ENCODE peak calls at places on chromosomes 11 and 22, in ten cellular contexts. One of them, this sample, is unnamed.

GRCh38 chr11:69220581-69221051 is 64.9 kb downstream of the SMIM38 start:
- DNase-seq in body of pancreas: peak
- DNase-seq in CD4-positive, alpha-beta T cell: no peak
- DNase-seq in thoracic aorta: no peak
- DNase-seq in A549: no peak
- DNase-seq in GM23248: peak
- DNase-seq in tibial artery: peak
- DNase-seq in caudate nucleus: no peak
- DNase-seq in fibroblast of lung: peak
- DNase-seq in dorsolateral prefrontal cortex: no peak
- DNase-seq in this sample: no peak

GRCh38 chr11:112280268-112281126 is 19.8 kb upstream of the PLET1 start:
- DNase-seq in body of pancreas: peak
- DNase-seq in CD4-positive, alpha-beta T cell: peak
- DNase-seq in thoracic aorta: no peak
- DNase-seq in A549: peak
- DNase-seq in GM23248: peak
- DNase-seq in tibial artery: peak
- DNase-seq in caudate nucleus: peak
- DNase-seq in fibroblast of lung: peak
- DNase-seq in dorsolateral prefrontal cortex: peak
- DNase-seq in this sample: peak

GRCh38 chr11:128451651-128452470 is 135.5 kb downstream of the ETS1 start:
- DNase-seq in body of pancreas: peak
- DNase-seq in CD4-positive, alpha-beta T cell: no peak
- DNase-seq in thoracic aorta: no peak
- DNase-seq in A549: no peak
- DNase-seq in GM23248: no peak
- DNase-seq in tibial artery: peak
- DNase-seq in caudate nucleus: peak
- DNase-seq in fibroblast of lung: peak
- DNase-seq in dorsolateral prefrontal cortex: peak
- DNase-seq in this sample: peak

GRCh38 chr11:127919206-127920000 is 668.0 kb downstream of the ETS1 start:
- DNase-seq in body of pancreas: no peak
- DNase-seq in CD4-positive, alpha-beta T cell: no peak
- DNase-seq in thoracic aorta: no peak
- DNase-seq in A549: no peak
- DNase-seq in GM23248: peak
- DNase-seq in tibial artery: no peak
- DNase-seq in caudate nucleus: no peak
- DNase-seq in fibroblast of lung: peak
- DNase-seq in dorsolateral prefrontal cortex: no peak
- DNase-seq in this sample: no peak

GRCh38 chr22:32413715-32414114 is 1.7 kb upstream of the RTCB start:
- DNase-seq in body of pancreas: no peak
- DNase-seq in CD4-positive, alpha-beta T cell: no peak
- DNase-seq in thoracic aorta: no peak
- DNase-seq in A549: peak
- DNase-seq in GM23248: peak
- DNase-seq in tibial artery: no peak
- DNase-seq in caudate nucleus: no peak
- DNase-seq in fibroblast of lung: peak
- DNase-seq in dorsolateral prefrontal cortex: no peak
- DNase-seq in this sample: no peak

GRCh38 chr11:16986434-16987204 is 27.6 kb downstream of the PLEKHA7 start:
- DNase-seq in body of pancreas: peak
- DNase-seq in CD4-positive, alpha-beta T cell: peak
- DNase-seq in thoracic aorta: no peak
- DNase-seq in A549: no peak
- DNase-seq in GM23248: no peak
- DNase-seq in tibial artery: no peak
- DNase-seq in caudate nucleus: no peak
- DNase-seq in fibroblast of lung: no peak
- DNase-seq in dorsolateral prefrontal cortex: no peak
- DNase-seq in this sample: peak

GRCh38 chr11:126318642-126319373 is 14.9 kb downstream of the DCPS start:
- DNase-seq in body of pancreas: peak
- DNase-seq in CD4-positive, alpha-beta T cell: no peak
- DNase-seq in thoracic aorta: no peak
- DNase-seq in A549: no peak
- DNase-seq in GM23248: peak
- DNase-seq in tibial artery: peak
- DNase-seq in caudate nucleus: no peak
- DNase-seq in fibroblast of lung: peak
- DNase-seq in dorsolateral prefrontal cortex: no peak
- DNase-seq in this sample: peak

GRCh38 chr11:60852060-60852638 is 3.6 kb downstream of the PTGDR2 start:
- DNase-seq in body of pancreas: peak
- DNase-seq in CD4-positive, alpha-beta T cell: no peak
- DNase-seq in thoracic aorta: no peak
- DNase-seq in A549: no peak
- DNase-seq in GM23248: no peak
- DNase-seq in tibial artery: no peak
- DNase-seq in caudate nucleus: no peak
- DNase-seq in fibroblast of lung: no peak
- DNase-seq in dorsolateral prefrontal cortex: no peak
- DNase-seq in this sample: no peak

GRCh38 chr11:122478986-122479385 is 176.5 kb upstream of the UBASH3B start:
- DNase-seq in body of pancreas: no peak
- DNase-seq in CD4-positive, alpha-beta T cell: no peak
- DNase-seq in thoracic aorta: no peak
- DNase-seq in A549: no peak
- DNase-seq in GM23248: peak
- DNase-seq in tibial artery: no peak
- DNase-seq in caudate nucleus: no peak
- DNase-seq in fibroblast of lung: no peak
- DNase-seq in dorsolateral prefrontal cortex: no peak
- DNase-seq in this sample: no peak

GRCh38 chr11:35327829-35328228 is 91.5 kb downstream of the SLC1A2 start:
- DNase-seq in body of pancreas: no peak
- DNase-seq in CD4-positive, alpha-beta T cell: no peak
- DNase-seq in thoracic aorta: no peak
- DNase-seq in A549: no peak
- DNase-seq in GM23248: no peak
- DNase-seq in tibial artery: no peak
- DNase-seq in caudate nucleus: no peak
- DNase-seq in fibroblast of lung: no peak
- DNase-seq in dorsolateral prefrontal cortex: no peak
- DNase-seq in this sample: no peak

GRCh38 chr22:49087716-49088660 is 739.7 kb downstream of the BRD1 start:
- DNase-seq in body of pancreas: no peak
- DNase-seq in CD4-positive, alpha-beta T cell: no peak
- DNase-seq in thoracic aorta: no peak
- DNase-seq in A549: no peak
- DNase-seq in GM23248: no peak
- DNase-seq in tibial artery: no peak
- DNase-seq in caudate nucleus: no peak
- DNase-seq in fibroblast of lung: no peak
- DNase-seq in dorsolateral prefrontal cortex: no peak
- DNase-seq in this sample: no peak

GRCh38 chr22:49770454-49771265 is 57.0 kb downstream of the BRD1 start:
- DNase-seq in body of pancreas: no peak
- DNase-seq in CD4-positive, alpha-beta T cell: no peak
- DNase-seq in thoracic aorta: no peak
- DNase-seq in A549: no peak
- DNase-seq in GM23248: no peak
- DNase-seq in tibial artery: no peak
- DNase-seq in caudate nucleus: no peak
- DNase-seq in fibroblast of lung: no peak
- DNase-seq in dorsolateral prefrontal cortex: no peak
- DNase-seq in this sample: no peak

GRCh38 chr22:50581950-50582561 is 593 bp downstream of the CHKB start:
- DNase-seq in body of pancreas: peak
- DNase-seq in CD4-positive, alpha-beta T cell: no peak
- DNase-seq in thoracic aorta: no peak
- DNase-seq in A549: no peak
- DNase-seq in GM23248: peak
- DNase-seq in tibial artery: no peak
- DNase-seq in caudate nucleus: no peak
- DNase-seq in fibroblast of lung: peak
- DNase-seq in dorsolateral prefrontal cortex: peak
- DNase-seq in this sample: no peak

GRCh38 chr11:19769820-19770219 is 57.2 kb downstream of the NAV2 start:
- DNase-seq in body of pancreas: no peak
- DNase-seq in CD4-positive, alpha-beta T cell: no peak
- DNase-seq in thoracic aorta: no peak
- DNase-seq in A549: no peak
- DNase-seq in GM23248: peak
- DNase-seq in tibial artery: no peak
- DNase-seq in caudate nucleus: no peak
- DNase-seq in fibroblast of lung: peak
- DNase-seq in dorsolateral prefrontal cortex: no peak
- DNase-seq in this sample: no peak

GRCh38 chr11:45083544-45084087 is 62.8 kb upstream of the PRDM11 start:
- DNase-seq in body of pancreas: no peak
- DNase-seq in CD4-positive, alpha-beta T cell: no peak
- DNase-seq in thoracic aorta: no peak
- DNase-seq in A549: peak
- DNase-seq in GM23248: no peak
- DNase-seq in tibial artery: no peak
- DNase-seq in caudate nucleus: no peak
- DNase-seq in fibroblast of lung: no peak
- DNase-seq in dorsolateral prefrontal cortex: peak
- DNase-seq in this sample: no peak

GRCh38 chr22:31105282-31105929 is 2.0 kb downstream of the SELENOM start:
- DNase-seq in body of pancreas: no peak
- DNase-seq in CD4-positive, alpha-beta T cell: no peak
- DNase-seq in thoracic aorta: no peak
- DNase-seq in A549: no peak
- DNase-seq in GM23248: peak
- DNase-seq in tibial artery: no peak
- DNase-seq in caudate nucleus: no peak
- DNase-seq in fibroblast of lung: no peak
- DNase-seq in dorsolateral prefrontal cortex: no peak
- DNase-seq in this sample: no peak
- H3K27ac ChIP-seq in body of pancreas: peak
- H3K27ac ChIP-seq in CD4-positive, alpha-beta T cell: no peak
- H3K27ac ChIP-seq in thoracic aorta: peak
- H3K27ac ChIP-seq in A549: no peak
- H3K27ac ChIP-seq in GM23248: peak
- H3K27ac ChIP-seq in tibial artery: peak
- H3K27ac ChIP-seq in caudate nucleus: no peak
- H3K27ac ChIP-seq in fibroblast of lung: peak
- H3K27ac ChIP-seq in dorsolateral prefrontal cortex: peak
- H3K27ac ChIP-seq in this sample: peak

DNA sequence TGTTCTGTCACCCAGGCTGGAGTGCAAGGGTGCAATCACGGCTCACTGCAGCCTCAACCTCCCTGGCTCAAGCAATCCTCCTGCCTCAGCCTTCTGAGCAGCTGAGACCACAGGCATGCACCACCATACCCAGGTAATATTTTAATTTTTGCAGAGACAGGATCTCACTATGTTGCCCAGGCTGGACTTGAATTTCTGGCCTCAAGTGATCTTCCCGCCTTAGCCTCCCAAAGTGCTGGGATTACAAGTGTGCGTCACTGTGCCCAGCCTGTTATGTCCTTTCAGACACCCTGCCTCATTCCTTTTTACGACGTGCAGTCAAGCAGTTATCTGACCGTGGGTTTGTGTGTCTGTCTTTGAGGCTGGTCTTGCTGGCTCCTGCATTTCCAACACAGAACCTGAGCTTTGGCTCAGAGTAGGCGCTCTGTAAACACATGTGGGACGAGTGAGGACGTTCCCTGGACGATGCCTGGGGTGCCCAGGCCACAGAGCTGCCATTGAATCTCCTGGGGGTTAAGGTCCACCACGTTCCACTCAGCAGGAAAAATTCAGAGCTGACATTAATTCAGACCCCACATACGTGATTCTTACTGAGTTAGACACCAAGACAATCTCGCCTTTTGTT is 21.6 kb upstream of the EMID1 start:
- DNase-seq in body of pancreas: no peak
- DNase-seq in CD4-positive, alpha-beta T cell: no peak
- DNase-seq in thoracic aorta: no peak
- DNase-seq in A549: no peak
- DNase-seq in GM23248: no peak
- DNase-seq in tibial artery: no peak
- DNase-seq in caudate nucleus: no peak
- DNase-seq in fibroblast of lung: no peak
- DNase-seq in dorsolateral prefrontal cortex: no peak
- DNase-seq in this sample: no peak
- H3K27ac ChIP-seq in body of pancreas: no peak
- H3K27ac ChIP-seq in CD4-positive, alpha-beta T cell: no peak
- H3K27ac ChIP-seq in thoracic aorta: no peak
- H3K27ac ChIP-seq in A549: no peak
- H3K27ac ChIP-seq in GM23248: no peak
- H3K27ac ChIP-seq in tibial artery: no peak
- H3K27ac ChIP-seq in caudate nucleus: peak
- H3K27ac ChIP-seq in fibroblast of lung: no peak
- H3K27ac ChIP-seq in dorsolateral prefrontal cortex: peak
- H3K27ac ChIP-seq in this sample: no peak

GRCh38 chr11:94178331-94178730 is 49.7 kb downstream of the PANX1 start:
- DNase-seq in body of pancreas: no peak
- DNase-seq in CD4-positive, alpha-beta T cell: no peak
- DNase-seq in thoracic aorta: no peak
- DNase-seq in A549: no peak
- DNase-seq in GM23248: no peak
- DNase-seq in tibial artery: no peak
- DNase-seq in caudate nucleus: no peak
- DNase-seq in fibroblast of lung: no peak
- DNase-seq in dorsolateral prefrontal cortex: no peak
- DNase-seq in this sample: no peak
- H3K27ac ChIP-seq in body of pancreas: no peak
- H3K27ac ChIP-seq in CD4-positive, alpha-beta T cell: no peak
- H3K27ac ChIP-seq in thoracic aorta: no peak
- H3K27ac ChIP-seq in A549: no peak
- H3K27ac ChIP-seq in GM23248: no peak
- H3K27ac ChIP-seq in tibial artery: no peak
- H3K27ac ChIP-seq in caudate nucleus: no peak
- H3K27ac ChIP-seq in fibroblast of lung: no peak
- H3K27ac ChIP-seq in dorsolateral prefrontal cortex: no peak
- H3K27ac ChIP-seq in this sample: no peak

DNA sequence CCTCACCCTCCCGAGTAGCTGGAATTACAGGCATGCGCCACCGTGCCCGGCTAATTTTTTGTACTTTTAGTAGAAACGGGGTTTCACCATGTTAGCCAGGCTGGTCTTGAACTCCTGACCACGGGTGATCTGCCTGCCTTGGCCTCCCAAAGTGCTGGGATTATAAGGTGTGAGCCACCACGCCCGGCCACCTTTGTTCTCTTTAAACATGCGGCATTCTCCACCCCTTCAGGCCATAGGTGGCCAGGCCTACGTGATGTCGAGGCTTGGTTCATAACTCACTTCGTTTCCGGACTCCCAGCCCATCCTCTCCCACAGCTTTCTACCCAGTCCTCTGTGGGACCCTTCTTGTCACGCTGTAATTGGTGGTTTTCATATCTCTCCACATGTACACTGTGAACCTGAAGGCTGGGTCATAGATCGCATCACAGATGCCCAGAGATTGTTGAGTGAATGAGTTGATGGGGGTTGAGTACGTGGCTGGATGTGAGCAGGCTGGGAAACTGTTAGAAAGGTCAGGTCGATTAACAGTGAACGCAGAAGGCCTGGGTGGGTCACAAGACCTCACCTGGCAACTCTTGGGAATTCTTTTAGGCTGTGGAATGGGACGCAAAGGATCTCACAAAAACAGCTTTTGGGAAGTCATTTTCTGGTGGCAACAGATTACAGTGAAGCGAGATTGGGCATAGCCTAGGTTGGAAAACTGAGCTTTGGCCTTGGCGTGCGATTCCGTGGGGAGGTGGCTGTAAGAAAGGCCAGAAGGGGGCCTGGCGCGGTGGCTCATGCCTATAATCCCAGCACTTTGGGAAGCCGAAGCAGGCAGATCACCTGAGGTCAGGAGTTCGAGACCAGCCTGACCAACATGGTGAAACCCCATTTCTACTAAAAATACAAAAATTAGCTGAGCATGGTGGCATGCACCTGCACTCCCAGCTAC is 44.5 kb downstream of the ST14 start:
- DNase-seq in body of pancreas: no peak
- DNase-seq in CD4-positive, alpha-beta T cell: no peak
- DNase-seq in thoracic aorta: no peak
- DNase-seq in A549: no peak
- DNase-seq in GM23248: no peak
- DNase-seq in tibial artery: no peak
- DNase-seq in caudate nucleus: no peak
- DNase-seq in fibroblast of lung: no peak
- DNase-seq in dorsolateral prefrontal cortex: no peak
- DNase-seq in this sample: no peak
- H3K27ac ChIP-seq in body of pancreas: no peak
- H3K27ac ChIP-seq in CD4-positive, alpha-beta T cell: no peak
- H3K27ac ChIP-seq in thoracic aorta: no peak
- H3K27ac ChIP-seq in A549: no peak
- H3K27ac ChIP-seq in GM23248: no peak
- H3K27ac ChIP-seq in tibial artery: no peak
- H3K27ac ChIP-seq in caudate nucleus: no peak
- H3K27ac ChIP-seq in fibroblast of lung: no peak
- H3K27ac ChIP-seq in dorsolateral prefrontal cortex: no peak
- H3K27ac ChIP-seq in this sample: no peak

This sample was measured in ovary.